ENCODE peak calls at places on chromosomes 5 and 9, in ten cellular contexts. B is fibroblast of lung, K is lung, L is HepG2, W is endothelial cell of umbilical vein, T is left ventricle myocardium inferior, Z is body of pancreas, V is AG04450, F is colonic mucosa, H is left lung. O is an unnamed sample.

GRCh38 chr5:63961598-63962161 is 565 bp downstream of the HTR1A start:
- DNase-seq in B (no peak), K (no peak), L (no peak), W (no peak), T (no peak), Z (no peak), V (no peak), F (no peak), H (peak; percentile 66), O (no peak)

GRCh38 chr5:143886621-143887301 is 74.8 kb downstream of the HMHB1 start:
- DNase-seq in B (peak; percentile 31), K (no peak), L (no peak), W (no peak), T (no peak), Z (no peak), V (no peak), F (no peak), H (no peak), O (no peak)

GRCh38 chr9:125631391-125632085 is 75.5 kb downstream of the MAPKAP1 start:
- DNase-seq in B (peak; percentile 77), K (no peak), L (peak; percentile 62), W (peak; percentile 73), T (no peak), Z (no peak), V (no peak), F (peak; percentile 40), H (no peak), O (no peak)

GRCh38 chr5:64784451-64785025 is 15.8 kb downstream of the CWC27 start:
- DNase-seq in B (peak; percentile 91), K (peak; percentile 62), L (peak; percentile 71), W (peak; percentile 76), T (peak; percentile 31), Z (peak; percentile 79), V (peak; percentile 67), F (peak; percentile 77), H (no peak), O (peak; percentile 40)

GRCh38 chr9:119420263-119420662 is 51.0 kb upstream of the BRINP1 start:
- DNase-seq in B (no peak), K (no peak), L (no peak), W (no peak), T (no peak), Z (no peak), V (no peak), F (no peak), H (no peak), O (no peak)

GRCh38 chr5:96067251-96067650 is 105.6 kb upstream of the ELL2 start:
- DNase-seq in B (no peak), K (no peak), L (no peak), W (peak; percentile 35), T (no peak), Z (no peak), V (no peak), F (no peak), H (no peak), O (no peak)

GRCh38 chr9:70921126-70921525 is 200.3 kb downstream of the TRPM3 start:
- DNase-seq in B (peak; percentile 28), K (no peak), L (no peak), W (no peak), T (no peak), Z (no peak), V (peak; percentile 29), F (no peak), H (no peak), O (peak; percentile 47)

GRCh38 chr5:1896602-1897376 is 14.1 kb upstream of the IRX4 start:
- DNase-seq in B (no peak), K (no peak), L (no peak), W (no peak), T (no peak), Z (no peak), V (no peak), F (no peak), H (peak; percentile 62), O (no peak)

GRCh38 chr5:68249520-68249919 is 34.0 kb downstream of the PIK3R1 start:
- DNase-seq in B (no peak), K (no peak), L (no peak), W (no peak), T (no peak), Z (no peak), V (no peak), F (no peak), H (no peak), O (no peak)

GRCh38 chr5:68246802-68247201 is 31.2 kb downstream of the PIK3R1 start:
- DNase-seq in B (no peak), K (no peak), L (no peak), W (no peak), T (no peak), Z (no peak), V (no peak), F (no peak), H (no peak), O (no peak)

GRCh38 chr5:68250662-68251298 is 35.2 kb downstream of the PIK3R1 start:
- DNase-seq in B (no peak), K (no peak), L (no peak), W (peak; percentile 55), T (no peak), Z (no peak), V (no peak), F (no peak), H (no peak), O (no peak)

GRCh38 chr5:68247627-68248026 is 32.1 kb downstream of the PIK3R1 start:
- DNase-seq in B (no peak), K (no peak), L (no peak), W (no peak), T (no peak), Z (no peak), V (no peak), F (no peak), H (no peak), O (no peak)

DNA sequence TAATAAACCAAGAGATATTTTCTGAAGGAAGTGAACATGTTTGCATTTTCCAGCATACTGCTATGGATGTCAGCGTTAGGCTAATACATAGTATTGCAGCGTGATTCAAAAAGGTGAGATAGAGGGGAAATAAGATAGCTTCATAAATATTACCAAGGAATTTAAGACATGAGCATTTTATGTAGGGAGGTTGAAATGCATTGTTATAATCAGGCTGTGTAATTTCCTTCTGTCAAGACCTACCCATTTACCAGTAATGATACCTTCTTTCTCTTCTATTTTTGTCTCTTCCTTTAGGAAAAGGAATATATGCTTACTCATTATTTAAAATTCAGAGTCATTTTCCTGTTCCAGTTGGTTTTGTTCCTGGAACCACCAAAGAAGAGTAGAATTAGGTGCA is 33.3 kb downstream of the PIK3R1 start:
- DNase-seq in B (no peak), K (no peak), L (no peak), W (peak; percentile 85), T (no peak), Z (no peak), V (no peak), F (no peak), H (no peak), O (no peak)
- H3K27ac ChIP-seq in B (no peak overlapping the region), K (no peak overlapping the region), L (no peak overlapping the region), W (peak overlapping the region; percentile 72), T (peak overlapping the region; percentile 91), Z (no peak overlapping the region), V (no peak overlapping the region), F (no peak overlapping the region), H (peak overlapping the region; percentile 63), O (no peak overlapping the region)

DNA sequence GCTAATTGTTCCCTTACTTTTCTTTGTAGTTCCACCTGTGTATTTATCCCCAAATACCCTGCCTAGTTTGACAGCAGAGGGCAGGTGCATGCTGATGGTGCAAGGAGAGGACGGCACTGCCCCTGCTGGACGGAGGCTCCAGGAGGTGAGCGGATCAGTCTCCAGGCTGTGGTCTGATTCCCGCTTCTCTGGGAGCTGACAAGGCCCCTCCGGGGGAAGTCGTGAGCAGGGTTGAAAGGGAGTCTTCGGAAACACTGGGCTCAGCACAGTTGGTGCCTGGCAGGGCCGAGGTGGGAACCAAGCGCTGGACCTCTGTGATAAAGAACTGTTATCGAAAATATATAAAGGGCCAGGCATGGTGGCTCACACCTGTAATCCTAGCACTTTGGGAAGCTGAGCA is 52.9 kb downstream of the RASGEF1C start:
- DNase-seq in B (no peak), K (peak; percentile 22), L (no peak), W (no peak), T (no peak), Z (no peak), V (no peak), F (peak; percentile 5), H (no peak), O (no peak)
- TF ChIP-seq CTCF in B (no peak), K (no peak), L (peak; percentile 21), W (no peak), T (no peak), Z (no peak), V (no peak), F (no peak), H (no peak), O (no peak)

GRCh38 chr9:120914410-120914809 is 12.2 kb downstream of the TRAF1 start:
- DNase-seq in B (no peak), K (no peak), L (no peak), W (no peak), T (no peak), Z (no peak), V (no peak), F (no peak), H (no peak), O (no peak)

GRCh38 chr9:120913673-120914266 is 12.8 kb downstream of the TRAF1 start:
- DNase-seq in B (no peak), K (no peak), L (no peak), W (no peak), T (no peak), Z (no peak), V (no peak), F (no peak), H (no peak), O (no peak)

GRCh38 chr9:120914953-120915352 is 11.6 kb downstream of the TRAF1 start:
- DNase-seq in B (no peak), K (no peak), L (no peak), W (no peak), T (no peak), Z (no peak), V (no peak), F (no peak), H (no peak), O (peak; percentile 85)

GRCh38 chr9:120911295-120911843 is 15.2 kb downstream of the TRAF1 start:
- DNase-seq in B (no peak), K (no peak), L (no peak), W (no peak), T (no peak), Z (no peak), V (no peak), F (no peak), H (no peak), O (no peak)

GRCh38 chr9:120912958-120913672 is 13.5 kb downstream of the TRAF1 start:
- DNase-seq in B (no peak), K (no peak), L (no peak), W (no peak), T (no peak), Z (no peak), V (no peak), F (no peak), H (no peak), O (no peak)
- H3K27ac ChIP-seq in B (no peak overlapping the region), K (no peak overlapping the region), L (no peak overlapping the region), W (no peak overlapping the region), T (no peak overlapping the region), Z (no peak overlapping the region), V (no peak overlapping the region), F (no peak overlapping the region), H (no peak overlapping the region), O (no peak overlapping the region)

DNA sequence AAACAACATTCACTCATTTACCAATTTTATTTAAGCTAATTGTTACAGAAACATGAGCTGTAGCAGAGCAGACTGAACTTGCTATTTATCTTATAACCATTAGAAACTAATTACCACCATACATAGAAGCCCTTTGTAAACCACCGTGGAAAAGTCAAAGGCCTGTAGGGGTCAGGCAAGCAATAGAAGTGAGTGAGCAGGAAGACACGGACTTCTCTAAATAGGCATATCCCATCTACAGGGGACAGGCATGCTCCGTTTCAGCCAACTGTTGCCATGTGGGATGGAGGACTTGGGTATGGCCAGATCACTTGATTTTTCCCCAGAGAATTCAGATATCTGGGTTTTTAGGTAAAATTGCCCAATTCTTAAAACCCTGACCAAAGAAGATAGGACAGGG is 44.8 kb downstream of the PRRC1 start:
- DNase-seq in B (peak; percentile 36), K (no peak), L (peak; percentile 16), W (peak; percentile 12), T (no peak), Z (no peak), V (no peak), F (no peak), H (no peak), O (no peak)
- TF ChIP-seq CTCF in B (peak; percentile 15), K (no peak), L (peak; percentile 48), W (no peak), T (peak; percentile 53), Z (no peak), V (peak; percentile 10), F (no peak), H (no peak), O (peak; percentile 47)